ENCODE peak calls at places on chromosomes 1 and 21, in seven cellular contexts. Q, I, B, S, T, C and H are unnamed samples.

GRCh38 chr1:93746009-93746408 is 64.4 kb upstream of the BCAR3 start:
- DNase-seq in Q (no peak), I (no peak), B (no peak), S (no peak), T (no peak), C (no peak), H (no peak)

GRCh38 chr1:170096806-170097340 is 22.4 kb upstream of the KIFAP3 start:
- DNase-seq in Q (no peak), I (no peak), B (no peak), S (no peak), T (no peak), C (no peak), H (no peak)

GRCh38 chr1:13619909-13620308 is 36.3 kb downstream of the PDPN start:
- DNase-seq in Q (no peak), I (no peak), B (no peak), S (no peak), T (no peak), C (peak), H (no peak)

GRCh38 chr1:40257313-40257687 is 736 bp upstream of the ZMPSTE24 start:
- DNase-seq in Q (no peak), I (no peak), B (no peak), S (no peak), T (no peak), C (no peak), H (peak)

GRCh38 chr1:34268311-34269042 is 91.8 kb downstream of the C1orf94 start:
- DNase-seq in Q (no peak), I (no peak), B (no peak), S (peak), T (no peak), C (peak), H (no peak)

GRCh38 chr1:222709700-222710153 is 2.6 kb downstream of the AIDA start:
- DNase-seq in Q (no peak), I (no peak), B (no peak), S (no peak), T (no peak), C (no peak), H (no peak)

GRCh38 chr1:234998174-234998741 is 130.4 kb downstream of the TOMM20 start:
- DNase-seq in Q (no peak), I (no peak), B (peak), S (peak), T (peak), C (peak), H (peak)

GRCh38 chr21:35046880-35047229 is 2.2 kb downstream of the RUNX1 start:
- DNase-seq in Q (no peak), I (no peak), B (no peak), S (no peak), T (peak), C (no peak), H (no peak)

GRCh38 chr1:186738896-186739295 is 58.7 kb upstream of the PTGS2 start:
- DNase-seq in Q (no peak), I (no peak), B (no peak), S (no peak), T (no peak), C (no peak), H (no peak)

GRCh38 chr1:245605480-245606156 is 450.8 kb downstream of the KIF26B start:
- DNase-seq in Q (peak), I (no peak), B (no peak), S (no peak), T (peak), C (no peak), H (no peak)

GRCh38 chr1:35298464-35298863 is 30.0 kb downstream of the ZMYM4 start:
- DNase-seq in Q (no peak), I (peak), B (peak), S (peak), T (peak), C (peak), H (no peak)

GRCh38 chr1:245153645-245154428 is 948 bp upstream of the KIF26B start:
- DNase-seq in Q (no peak), I (no peak), B (peak), S (peak), T (peak), C (peak), H (no peak)

GRCh38 chr1:207581496-207582168 is 63.3 kb upstream of the CR1L start:
- DNase-seq in Q (no peak), I (no peak), B (no peak), S (no peak), T (peak), C (peak), H (no peak)

GRCh38 chr1:205348559-205349477 is 7.9 kb downstream of the KLHDC8A start:
- DNase-seq in Q (no peak), I (no peak), B (no peak), S (no peak), T (peak), C (peak), H (no peak)

GRCh38 chr1:27391511-27392095 is 819 bp upstream of the GPR3 start:
- DNase-seq in Q (no peak), I (no peak), B (peak), S (peak), T (no peak), C (peak), H (peak)

GRCh38 chr1:153789478-153790148 is 14.4 kb downstream of the SLC27A3 start:
- DNase-seq in Q (no peak), I (no peak), B (peak), S (no peak), T (no peak), C (no peak), H (no peak)

GRCh38 chr1:32334274-32334861 is 1.7 kb downstream of the MARCKSL1 start:
- DNase-seq in Q (no peak), I (no peak), B (peak), S (no peak), T (peak), C (peak), H (no peak)

GRCh38 chr1:150066838-150067183 is 765 bp upstream of the VPS45 start:
- DNase-seq in Q (no peak), I (peak), B (peak), S (peak), T (peak), C (peak), H (no peak)

GRCh38 chr1:11478571-11479374 is at the start of gene DISP3:
- DNase-seq in Q (no peak), I (peak), B (peak), S (peak), T (peak), C (peak), H (peak)

GRCh38 chr1:6108937-6109636 is 63.4 kb downstream of the KCNAB2 start:
- DNase-seq in Q (no peak), I (peak), B (peak), S (no peak), T (peak), C (peak), H (peak)

GRCh38 chr1:155128755-155129473 is 1.2 kb downstream of the EFNA1 start:
- DNase-seq in Q (no peak), I (no peak), B (peak), S (no peak), T (peak), C (peak), H (no peak)